ENCODE peak calls at places on chromosomes 12 and 14, in five cellular contexts. M is H1, B is adrenal gland, P is breast epithelium, S is GM23338. U is an unnamed sample.

GRCh38 chr12:3492868-3493224 is 1.8 kb downstream of the PRMT8 start:
- DNase-seq in S (no peak), B (no peak), P (no peak), M (no peak), U (no peak)

GRCh38 chr12:114167431-114167830 is 201.3 kb upstream of the RBM19 start:
- DNase-seq in M (no peak), P (no peak), B (no peak), S (no peak), U (no peak)

GRCh38 chr14:92895352-92895878 is 27.5 kb upstream of the CHGA start:
- DNase-seq in S (no peak), B (no peak), M (no peak), P (no peak), U (no peak)

GRCh38 chr12:6288235-6288634 is 22.2 kb upstream of the PLEKHG6 start:
- DNase-seq in S (no peak), B (no peak), M (no peak), P (no peak), U (no peak)

GRCh38 chr12:31772685-31773222 is 43.9 kb upstream of the AMN1 start:
- DNase-seq in B (no peak), P (no peak), S (peak; percentile 51), M (no peak), U (no peak)

GRCh38 chr14:83566567-83566966 is 1963.4 kb upstream of the FLRT2 start:
- DNase-seq in B (no peak), P (no peak), S (no peak), M (no peak), U (no peak)

GRCh38 chr14:94394594-94395305 is 6.3 kb upstream of the SERPINA1 start:
- DNase-seq in B (peak; percentile 40), M (no peak), S (no peak), P (no peak), U (no peak)

GRCh38 chr14:50173891-50174290 is 57.5 kb downstream of the SOS2 start:
- DNase-seq in S (no peak), P (no peak), B (no peak), M (no peak), U (no peak)

GRCh38 chr14:68820999-68821683 is 28.3 kb upstream of the ZFP36L1 start:
- DNase-seq in S (no peak), B (no peak), M (no peak), P (peak; percentile 14), U (no peak)

GRCh38 chr14:64990291-64990690 is 3.6 kb downstream of the FNTB start:
- DNase-seq in M (no peak), B (no peak), S (no peak), P (no peak), U (no peak)

GRCh38 chr12:62435337-62436163 is 31.1 kb upstream of the MON2 start:
- DNase-seq in B (peak; percentile 68), M (peak; percentile 75), P (no peak), S (peak; percentile 90), U (peak; percentile 9)

GRCh38 chr12:106841471-106842302 is 67.2 kb downstream of the RIC8B start:
- DNase-seq in B (peak; percentile 49), P (no peak), M (no peak), S (peak; percentile 59), U (no peak)

GRCh38 chr12:95694148-95694547 is 96.4 kb downstream of the NTN4 start:
- DNase-seq in M (no peak), P (no peak), S (peak; percentile 41), B (peak; percentile 63), U (no peak)

GRCh38 chr14:51626185-51626584 is 25.5 kb upstream of the FRMD6 start:
- DNase-seq in P (no peak), S (no peak), M (no peak), B (no peak), U (no peak)

GRCh38 chr12:92908108-92908507 is 21.0 kb downstream of the EEA1 start:
- DNase-seq in B (no peak), P (no peak), M (no peak), S (no peak), U (no peak)

GRCh38 chr12:4034926-4035325 is 161.7 kb upstream of the PARP11 start:
- DNase-seq in S (no peak), M (no peak), P (no peak), B (no peak), U (no peak)

GRCh38 chr12:32248594-32249140 is 142.0 kb downstream of the BICD1 start:
- DNase-seq in M (no peak), P (no peak), S (no peak), B (no peak), U (no peak)

GRCh38 chr12:71646512-71646911 is 17.1 kb downstream of the ZFC3H1 start:
- DNase-seq in B (no peak), M (no peak), P (no peak), S (no peak), U (no peak)

GRCh38 chr14:23661542-23661941 is 25.4 kb downstream of the DHRS2 start:
- DNase-seq in B (no peak), S (no peak), M (no peak), P (no peak), U (no peak)

GRCh38 chr12:79552186-79552585 is 138.6 kb downstream of the PAWR start:
- DNase-seq in M (no peak), S (no peak), B (no peak), P (peak; percentile 33), U (no peak)

GRCh38 chr12:38587594-38587993 is 271.0 kb downstream of the ALG10B start:
- DNase-seq in S (no peak), B (no peak), P (no peak), M (no peak), U (no peak)

GRCh38 chr12:12745576-12746211 is 28.5 kb downstream of the CDKN1B start:
- DNase-seq in B (no peak), P (no peak), M (no peak), S (no peak), U (no peak)

GRCh38 chr12:12747281-12747680 is 30.1 kb downstream of the CDKN1B start:
- DNase-seq in B (no peak), M (no peak), S (no peak), P (no peak), U (no peak)

GRCh38 chr12:12748051-12748450 is 30.9 kb downstream of the CDKN1B start:
- DNase-seq in B (no peak), S (no peak), M (no peak), P (no peak), U (no peak)

GRCh38 chr12:12744556-12745305 is 27.6 kb downstream of the CDKN1B start:
- DNase-seq in M (no peak), B (no peak), P (no peak), S (no peak), U (no peak)

GRCh38 chr12:12749433-12749832 is 32.3 kb downstream of the CDKN1B start:
- DNase-seq in M (no peak), S (peak; percentile 34), P (no peak), B (no peak), U (no peak)
- H3K4me3 ChIP-seq in M (no peak overlapping the region), S (no peak overlapping the region), P (peak overlapping the region; percentile 20), B (no peak overlapping the region), U (peak overlapping the region; percentile 79)

GRCh38 chr12:121769831-121770301 is 23.6 kb downstream of the RHOF start:
- DNase-seq in P (no peak), B (peak; percentile 80), M (no peak), S (no peak), U (no peak)

GRCh38 chr12:121765573-121765972 is 27.9 kb downstream of the RHOF start:
- DNase-seq in B (peak; percentile 40), P (no peak), M (no peak), S (no peak), U (no peak)

GRCh38 chr12:121766290-121767039 is 27.0 kb downstream of the RHOF start:
- DNase-seq in M (no peak), P (no peak), S (no peak), B (no peak), U (no peak)

GRCh38 chr12:121769297-121769830 is 24.1 kb downstream of the RHOF start:
- DNase-seq in B (no peak), S (no peak), M (no peak), P (no peak), U (no peak)

GRCh38 chr12:121767525-121768016 is 25.9 kb downstream of the RHOF start:
- DNase-seq in B (no peak), M (no peak), P (no peak), S (no peak), U (no peak)
- H3K4me1 ChIP-seq in B (peaks cover 16% of the 10 kb centered on the region), M (no peaks in the 10 kb centered on the region), P (no peaks in the 10 kb centered on the region), S (no peaks in the 10 kb centered on the region), U (peaks cover 11% of the 10 kb centered on the region)

DNA sequence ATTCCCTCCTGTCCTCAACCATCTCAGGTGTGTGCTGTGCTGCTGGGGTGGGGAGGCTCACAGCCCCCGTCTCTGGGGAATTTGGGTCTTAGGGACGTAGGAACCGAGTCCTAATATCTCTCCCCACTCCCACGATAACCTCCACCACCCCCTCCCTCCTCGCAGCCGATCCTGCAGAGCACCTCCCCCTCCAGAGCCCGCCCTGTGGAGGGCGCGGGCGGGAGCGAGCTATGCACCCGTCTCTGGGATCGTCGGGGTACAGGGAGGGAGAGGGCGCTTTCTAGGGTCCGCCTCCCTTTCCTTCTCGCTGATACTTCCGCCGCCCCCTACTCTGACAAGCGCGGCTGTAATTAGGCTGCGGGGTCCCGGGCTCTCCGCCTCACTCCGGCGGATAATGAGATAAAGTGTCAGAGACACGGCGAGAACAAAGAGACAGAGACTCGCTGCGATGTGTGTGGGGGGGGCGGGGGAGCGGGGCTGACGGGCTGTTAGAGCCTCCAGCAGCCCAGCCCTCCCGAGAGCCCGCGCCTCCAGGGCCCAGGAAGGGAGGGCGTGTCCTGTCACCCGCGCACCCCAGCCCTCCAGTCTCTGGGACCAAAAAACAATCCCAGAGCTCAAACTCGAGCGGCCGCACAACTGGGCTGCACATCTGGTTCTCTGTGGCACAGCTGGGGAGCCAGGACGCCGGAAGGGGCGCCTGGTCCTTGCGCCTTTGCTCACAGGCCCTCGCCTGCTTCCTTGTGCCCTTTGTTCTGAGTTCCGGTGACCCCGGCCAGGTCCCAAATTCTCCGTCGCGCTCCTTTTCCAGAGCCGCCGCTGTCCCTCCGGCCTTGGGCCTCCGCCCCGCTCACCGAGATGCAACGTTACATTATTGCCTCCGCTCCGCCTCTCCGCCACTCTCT is 8.7 kb downstream of the SHMT2 start:
- DNase-seq in M (peak; percentile 83), P (no peak), S (peak; percentile 74), B (no peak), U (no peak)
- H3K4me3 ChIP-seq in M (peak overlapping the region; percentile 42), P (peak overlapping the region; percentile 45), S (peak overlapping the region; percentile 85), B (no peak overlapping the region), U (peak overlapping the region; percentile 81)

DNA sequence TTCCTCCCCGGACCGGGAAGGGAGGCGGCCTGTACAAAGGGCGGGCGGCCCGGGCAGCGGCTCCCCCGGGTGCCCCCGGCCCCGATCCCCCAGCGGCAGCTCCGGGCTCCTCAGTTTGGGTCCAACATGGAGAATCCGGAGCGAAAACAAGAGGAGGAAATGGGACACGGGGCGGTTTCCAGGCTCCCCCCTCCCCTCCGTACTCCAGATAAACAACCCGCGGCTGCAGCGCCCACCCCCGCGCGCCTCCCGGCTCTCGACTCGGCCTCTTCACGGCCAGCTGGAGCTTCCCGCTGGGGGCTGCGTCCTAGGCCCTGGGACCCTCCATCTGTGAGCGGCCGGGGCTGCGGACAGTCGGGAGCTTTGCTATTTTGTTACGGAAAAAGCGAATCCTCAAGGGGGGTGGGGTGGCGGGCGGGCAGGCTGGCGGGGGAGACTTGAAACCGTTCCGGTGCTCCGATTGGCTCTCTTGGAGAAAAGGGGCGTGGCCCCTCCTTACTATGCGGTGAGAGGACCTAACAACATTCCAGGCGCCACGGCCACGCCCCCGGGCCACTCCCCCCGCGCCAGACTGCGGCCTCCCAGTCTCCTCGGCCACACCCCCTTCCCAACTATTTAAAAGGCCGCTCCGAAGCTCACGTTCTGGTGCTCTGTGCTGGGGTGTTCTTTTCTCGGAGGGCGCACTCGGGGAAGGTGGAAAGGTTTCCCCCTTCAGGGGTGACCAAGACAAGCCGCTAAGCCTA is at the start of gene CTDSP2:
- DNase-seq in S (peak; percentile 100), M (peak; percentile 100), B (peak; percentile 100), P (peak; percentile 100), U (peak; percentile 100)
- H3K4me1 ChIP-seq in S (peaks cover 53% of the 10 kb centered on the region), M (peaks cover 27% of the 10 kb centered on the region), B (peaks cover 37% of the 10 kb centered on the region), P (no peaks in the 10 kb centered on the region), U (peaks cover 55% of the 10 kb centered on the region)

GRCh38 chr12:57455374-57456144 is 452 bp downstream of the INHBE start:
- DNase-seq in P (no peak), S (no peak), M (no peak), B (no peak), U (no peak)
- H3K4me3 ChIP-seq in P (no peak overlapping the region), S (peak overlapping the region; percentile 86), M (peak overlapping the region; percentile 43), B (no peak overlapping the region), U (peak overlapping the region; percentile 22)